ENCODE peak calls at places on chromosome 4, in five cellular contexts. D, I, J, C and B are unnamed samples.

GRCh38 chr4:14566518-14566917 is 435.8 kb upstream of the CPEB2 start:
- DNase-seq in C (no peak), D (no peak), I (no peak), J (no peak), B (peak; percentile 76)

GRCh38 chr4:22869235-22869634 is 176.5 kb downstream of the GBA3 start:
- DNase-seq in C (no peak), D (no peak), J (no peak), I (no peak), B (no peak)

GRCh38 chr4:119035941-119036737 is 99.5 kb upstream of the MYOZ2 start:
- DNase-seq in C (no peak), J (no peak), I (no peak), D (peak; percentile 67), B (no peak)

GRCh38 chr4:100299441-100299840 is 109.2 kb upstream of the DDIT4L start:
- DNase-seq in C (no peak), J (no peak), D (no peak), I (no peak), B (peak; percentile 36)

GRCh38 chr4:103451341-103451740 is 253.2 kb upstream of the CENPE start:
- DNase-seq in D (no peak), I (no peak), C (no peak), J (no peak), B (no peak)

GRCh38 chr4:171876636-171877035 is 63.4 kb downstream of the GALNTL6 start:
- DNase-seq in J (no peak), C (no peak), D (no peak), I (no peak), B (no peak)

GRCh38 chr4:179607003-179607402 is 2164.8 kb upstream of the AGA start:
- DNase-seq in J (no peak), D (no peak), I (no peak), C (no peak), B (no peak)

GRCh38 chr4:10605746-10606482 is 78.7 kb downstream of the CLNK start:
- DNase-seq in J (no peak), C (peak; percentile 56), D (no peak), I (no peak), B (no peak)

GRCh38 chr4:128770807-128771206 is 38.7 kb upstream of the JADE1 start:
- DNase-seq in C (no peak), I (no peak), J (no peak), D (no peak), B (no peak)

GRCh38 chr4:184941671-184942070 is 76.6 kb upstream of the HELT start:
- DNase-seq in C (no peak), J (no peak), I (no peak), D (no peak), B (no peak)

GRCh38 chr4:5712517-5712916 is 1.5 kb downstream of the EVC start:
- DNase-seq in C (no peak), D (no peak), I (no peak), J (no peak), B (peak; percentile 41)

GRCh38 chr4:121421594-121421993 is 40.8 kb upstream of the QRFPR start:
- DNase-seq in J (no peak), I (no peak), C (no peak), D (no peak), B (no peak)

GRCh38 chr4:185202984-185203379 is 818 bp downstream of the CFAP97 start:
- DNase-seq in C (no peak), D (peak; percentile 49), I (no peak), J (no peak), B (no peak)

GRCh38 chr4:40140206-40140605 is 56.6 kb upstream of the RHOH start:
- DNase-seq in J (no peak), C (no peak), I (no peak), D (no peak), B (no peak)

GRCh38 chr4:20084488-20084887 is 167.2 kb upstream of the SLIT2 start:
- DNase-seq in I (no peak), D (no peak), C (no peak), J (no peak), B (no peak)

GRCh38 chr4:25178838-25179261 is 18.6 kb upstream of the SEPSECS start:
- DNase-seq in I (no peak), D (no peak), J (no peak), C (no peak), B (no peak)

GRCh38 chr4:70721747-70722146 is at the start of gene RUFY3:
- DNase-seq in J (no peak), D (peak; percentile 60), C (no peak), I (no peak), B (peak; percentile 93)

GRCh38 chr4:150323551-150324325 is 245.5 kb downstream of the DCLK2 start:
- DNase-seq in C (no peak), J (no peak), D (no peak), I (no peak), B (no peak)

GRCh38 chr4:47031011-47031678 is at the start of gene GABRB1:
- DNase-seq in C (peak; percentile 19), D (peak; percentile 86), I (peak; percentile 72), J (peak; percentile 58), B (peak; percentile 43)

GRCh38 chr4:8081621-8082516 is 76.7 kb downstream of the ABLIM2 start:
- DNase-seq in I (no peak), C (no peak), J (no peak), D (no peak), B (no peak)

GRCh38 chr4:9735515-9735914 is 45.9 kb upstream of the DRD5 start:
- DNase-seq in J (no peak), I (no peak), C (no peak), D (no peak), B (no peak)

GRCh38 chr4:126748736-126749135 is 884.0 kb upstream of the INTU start:
- DNase-seq in D (no peak), I (no peak), J (no peak), C (no peak), B (peak; percentile 22)

GRCh38 chr4:74330295-74330750 is 22.1 kb downstream of the EPGN start:
- DNase-seq in J (no peak), C (no peak), D (no peak), I (no peak), B (no peak)

GRCh38 chr4:184416913-184417734 is 57.2 kb downstream of the IRF2 start:
- DNase-seq in D (no peak), J (no peak), C (no peak), I (no peak), B (no peak)

GRCh38 chr4:99968330-99968729 is 18.3 kb upstream of the H2AZ1 start:
- DNase-seq in J (no peak), D (no peak), I (no peak), C (peak; percentile 63), B (no peak)

GRCh38 chr4:152773322-152773721 is 6.2 kb downstream of the TIGD4 start:
- DNase-seq in D (no peak), I (no peak), J (no peak), C (no peak), B (no peak)

DNA sequence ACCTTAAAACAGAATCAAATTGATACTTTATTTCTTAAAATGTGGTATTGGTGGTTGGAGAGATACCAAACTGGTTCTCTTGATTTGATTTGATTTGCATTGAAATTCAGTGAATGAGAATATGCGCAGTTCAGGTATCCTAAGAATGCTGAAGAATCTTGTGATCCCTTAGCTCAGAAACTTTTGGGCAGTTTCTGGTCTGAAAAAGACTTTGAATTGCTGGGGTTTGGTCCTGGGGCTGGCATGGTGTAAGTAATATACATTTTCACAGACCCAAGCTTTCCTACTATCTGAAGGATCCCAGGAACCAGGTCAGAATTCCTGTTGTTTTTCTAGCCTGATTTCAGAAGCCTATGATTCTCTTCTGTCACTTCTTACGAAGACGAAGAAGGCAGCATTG is 6.6 kb downstream of the RAB33B start:
- DNase-seq in C (no peak), I (no peak), D (no peak), J (no peak), B (no peak)
- H3K4me3 ChIP-seq in C (no peak overlapping the region), I (no peak overlapping the region), D (no peak overlapping the region), J (no peak overlapping the region), B (no peak overlapping the region)

DNA sequence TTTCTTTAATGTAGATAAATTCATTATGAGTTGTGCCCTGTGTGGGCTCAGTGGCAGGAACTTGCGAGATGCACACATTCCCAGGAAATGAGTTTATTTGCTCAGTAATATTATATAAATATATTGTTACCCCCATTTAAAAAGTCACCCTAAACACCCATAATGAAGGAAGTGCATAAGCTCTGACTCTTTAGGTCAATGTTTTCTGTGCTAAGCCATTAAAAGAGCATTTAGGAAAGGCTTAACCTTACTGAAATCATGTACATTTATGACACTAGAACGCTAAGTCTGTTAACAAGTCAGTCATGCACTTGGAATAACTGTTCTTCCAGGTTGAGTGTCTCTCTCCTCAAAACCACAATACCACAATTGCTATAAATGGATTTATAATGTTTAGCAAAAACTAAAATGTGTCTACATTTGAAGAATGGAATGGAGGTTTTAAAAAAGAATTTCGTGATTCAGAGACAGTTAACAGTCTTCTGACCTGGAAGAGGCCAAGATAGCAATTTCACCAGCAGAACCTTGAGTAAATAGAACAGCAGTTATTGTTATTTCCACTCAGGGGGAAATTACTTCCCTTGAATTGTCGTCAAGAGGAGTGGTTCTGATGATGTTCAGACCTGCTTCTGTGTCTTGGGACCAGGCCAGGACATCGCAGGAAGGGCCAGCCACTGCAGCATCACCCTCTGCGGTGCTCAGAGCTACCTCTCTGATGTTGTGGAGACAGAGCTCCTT is 91.1 kb upstream of the VEGFC start:
- DNase-seq in D (no peak), C (peak; percentile 39), I (no peak), J (no peak), B (peak; percentile 67)
- H3K4me3 ChIP-seq in D (no peak overlapping the region), C (no peak overlapping the region), I (no peak overlapping the region), J (no peak overlapping the region), B (peak overlapping the region; percentile 5)

GRCh38 chr4:162056947-162057346 is 106.9 kb downstream of the FSTL5 start:
- DNase-seq in D (peak; percentile 41), J (no peak), C (no peak), I (peak; percentile 78), B (no peak)
- H3K4me3 ChIP-seq in D (no peak overlapping the region), J (no peak overlapping the region), C (no peak overlapping the region), I (no peak overlapping the region), B (no peak overlapping the region)

DNA sequence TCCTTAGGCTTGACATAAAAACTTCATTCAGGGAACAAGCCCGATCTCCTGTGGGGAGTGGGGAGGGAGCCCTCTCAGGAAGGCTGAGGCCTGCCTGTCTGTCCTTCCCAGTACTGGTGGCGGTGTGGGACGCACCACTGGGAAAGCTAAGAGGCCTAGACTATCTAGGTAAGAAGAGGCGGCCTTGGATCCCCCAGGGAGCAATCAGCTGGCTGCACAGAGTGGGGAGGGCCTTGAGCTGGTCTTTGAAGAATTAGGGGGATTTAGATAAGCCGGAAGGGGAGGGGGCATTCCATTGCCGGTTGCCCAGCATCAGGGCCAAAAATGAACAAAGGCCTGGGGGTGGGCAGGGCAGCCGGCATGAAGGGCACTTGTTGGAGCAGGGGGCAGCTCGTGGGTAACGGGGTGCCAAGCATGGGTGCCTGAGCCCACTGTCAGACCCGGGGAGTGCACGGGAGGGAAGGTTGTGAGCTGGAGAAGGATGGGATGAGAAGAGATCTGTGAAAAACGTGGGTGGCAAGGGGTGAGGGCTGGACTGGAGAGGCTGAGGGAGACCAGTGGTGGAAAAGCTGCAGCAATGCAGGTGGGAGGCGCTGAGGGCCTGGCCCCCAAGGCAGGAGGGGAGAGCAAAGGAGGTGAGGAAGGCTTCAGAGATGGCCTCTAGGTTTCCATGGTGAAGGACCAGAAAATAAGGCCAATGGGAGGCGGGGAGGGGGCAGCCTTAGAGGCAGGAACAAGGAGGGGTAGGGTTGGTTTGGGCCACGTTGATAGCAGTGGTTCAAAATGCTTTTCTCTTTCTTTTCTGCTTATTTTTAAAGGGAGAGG is 8.5 kb downstream of the KLF3 start:
- DNase-seq in C (no peak), J (no peak), D (peak; percentile 68), I (no peak), B (no peak)
- H3K4me3 ChIP-seq in C (no peak overlapping the region), J (no peak overlapping the region), D (no peak overlapping the region), I (no peak overlapping the region), B (no peak overlapping the region)